ENCODE peak calls at places on chromosome X, in ten cellular contexts. V is mesothelial cell of epicardium; W is neural crest cell; Z is B cell; Q is CD4-positive, alpha-beta T cell; L is WTC11; M is WERI-Rb-1; X is MCF 10A; Y is AG04450; R is fibroblast of pulmonary artery. P is an unnamed sample.

GRCh38 chrX:117508021-117508420 is 608.6 kb downstream of the KLHL13 start:
- DNase-seq in V (no peak), W (no peak), Z (no peak), Q (no peak), L (no peak), M (no peak), X (no peak), Y (no peak), R (no peak), P (no peak)

GRCh38 chrX:150649096-150649870 is 43.9 kb upstream of the MTMR1 start:
- DNase-seq in V (no peak), W (no peak), Z (no peak), Q (no peak), L (no peak), M (no peak), X (no peak), Y (peak; percentile 4), R (peak; percentile 56), P (no peak)

GRCh38 chrX:1205681-1206611 is 6.5 kb downstream of the CRLF2 start:
- DNase-seq in V (no peak), W (peak; percentile 43), Z (no peak), Q (peak; percentile 6), L (no peak), M (no peak), X (peak; percentile 3), Y (no peak), R (peak; percentile 53), P (peak; percentile 28)

GRCh38 chrX:2781226-2781571 is 29.4 kb downstream of the XG start:
- DNase-seq in V (no peak), W (no peak), Z (no peak), Q (no peak), L (no peak), M (peak; percentile 61), X (no peak), Y (no peak), R (no peak), P (no peak)

GRCh38 chrX:1147641-1148515 is 64.6 kb downstream of the CRLF2 start:
- DNase-seq in V (no peak), W (no peak), Z (no peak), Q (no peak), L (no peak), M (no peak), X (no peak), Y (no peak), R (no peak), P (no peak)

GRCh38 chrX:132821974-132822633 is 136.3 kb downstream of the HS6ST2 start:
- DNase-seq in V (no peak), W (no peak), Z (no peak), Q (no peak), L (no peak), M (no peak), X (no peak), Y (no peak), R (no peak), P (no peak)

GRCh38 chrX:120559799-120560198 is 963 bp downstream of the CUL4B start:
- DNase-seq in V (no peak), W (no peak), Z (no peak), Q (no peak), L (no peak), M (no peak), X (peak; percentile 47), Y (no peak), R (no peak), P (no peak)

GRCh38 chrX:72095370-72095769 is 36.3 kb downstream of the RTL5 start:
- DNase-seq in V (no peak), W (no peak), Z (no peak), Q (no peak), L (no peak), M (no peak), X (no peak), Y (no peak), R (peak; percentile 3), P (no peak)

GRCh38 chrX:116204947-116205346 is 34.4 kb downstream of the AGTR2 start:
- DNase-seq in V (no peak), W (no peak), Z (no peak), Q (no peak), L (no peak), M (no peak), X (peak; percentile 52), Y (no peak), R (peak; percentile 41), P (no peak)

GRCh38 chrX:7926501-7926900 is 712 bp downstream of the PNPLA4 start:
- DNase-seq in V (no peak), W (no peak), Z (no peak), Q (no peak), L (no peak), M (no peak), X (peak; percentile 7), Y (no peak), R (peak; percentile 4), P (no peak)

GRCh38 chrX:141341341-141341740 is 99.0 kb upstream of the SPANXC start:
- DNase-seq in V (no peak), W (no peak), Z (no peak), Q (no peak), L (no peak), M (no peak), X (peak; percentile 61), Y (peak; percentile 27), R (peak; percentile 87), P (no peak)

GRCh38 chrX:140432328-140433025 is 72.4 kb downstream of the SOX3 start:
- DNase-seq in V (no peak), W (no peak), Z (no peak), Q (no peak), L (no peak), M (no peak), X (peak; percentile 86), Y (no peak), R (no peak), P (no peak)

GRCh38 chrX:105191878-105192277 is 28.6 kb downstream of the TEX13A start:
- DNase-seq in V (no peak), W (no peak), Z (no peak), Q (no peak), L (peak; percentile 35), M (peak; percentile 25), X (peak; percentile 50), Y (no peak), R (peak; percentile 10), P (peak; percentile 12)

GRCh38 chrX:120468479-120468824 is 644 bp downstream of the LAMP2 start:
- DNase-seq in V (no peak), W (no peak), Z (no peak), Q (no peak), L (no peak), M (no peak), X (no peak), Y (no peak), R (no peak), P (no peak)

GRCh38 chrX:154458954-154459829 is 1.1 kb downstream of the PLXNA3 start:
- DNase-seq in V (no peak), W (no peak), Z (peak; percentile 53), Q (peak; percentile 13), L (no peak), M (peak; percentile 49), X (peak; percentile 29), Y (no peak), R (no peak), P (no peak)

GRCh38 chrX:9482408-9482807 is 17.6 kb downstream of the TBL1X start:
- DNase-seq in V (no peak), W (no peak), Z (no peak), Q (no peak), L (no peak), M (no peak), X (no peak), Y (no peak), R (no peak), P (no peak)

GRCh38 chrX:7159132-7159861 is 11.3 kb upstream of the PUDP start:
- DNase-seq in V (no peak), W (no peak), Z (no peak), Q (no peak), L (no peak), M (no peak), X (peak; percentile 97), Y (no peak), R (peak; percentile 2), P (no peak)

GRCh38 chrX:106220177-106220576 is 52.1 kb downstream of the PWWP3B start:
- DNase-seq in V (no peak), W (no peak), Z (no peak), Q (no peak), L (no peak), M (no peak), X (peak; percentile 14), Y (no peak), R (peak; percentile 10), P (no peak)

GRCh38 chrX:85544609-85545008 is 165.1 kb upstream of the POF1B start:
- DNase-seq in V (no peak), W (no peak), Z (no peak), Q (no peak), L (no peak), M (no peak), X (peak; percentile 8), Y (no peak), R (peak; percentile 4), P (peak; percentile 9)
- TF ChIP-seq CTCF in V (peak; percentile 76), W (peak; percentile 74), Z (peak; percentile 67), Q (no peak), L (no peak), M (no peak), X (peak; percentile 38), Y (peak; percentile 33), R (peak; percentile 26), P (peak; percentile 23)

DNA sequence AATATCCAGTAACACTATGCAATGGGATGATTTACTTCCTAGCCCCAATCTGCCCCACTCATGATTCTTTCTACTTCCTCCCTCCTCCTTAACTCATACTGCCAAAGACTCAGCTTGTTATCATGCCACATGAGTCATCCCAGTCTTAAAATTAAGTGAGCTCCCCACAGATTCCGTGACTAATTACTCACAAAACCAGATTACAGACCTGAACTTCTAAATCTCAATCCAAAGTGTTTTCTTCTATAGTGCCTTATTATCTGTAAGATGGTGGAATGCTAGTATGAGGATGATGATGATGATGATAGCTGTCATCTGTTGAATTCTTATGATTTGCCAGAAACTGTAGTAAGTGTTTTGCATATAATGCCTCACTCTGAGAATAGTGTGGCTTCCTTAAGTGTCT is 27.7 kb upstream of the GPC3 start:
- DNase-seq in V (no peak), W (no peak), Z (no peak), Q (no peak), L (no peak), M (no peak), X (peak; percentile 30), Y (no peak), R (peak; percentile 35), P (no peak)
- TF ChIP-seq CTCF in V (no peak), W (no peak), Z (no peak), Q (no peak), L (no peak), M (no peak), X (no peak), Y (no peak), R (no peak), P (no peak)

GRCh38 chrX:39909996-39910395 is 187.8 kb downstream of the BCOR start:
- DNase-seq in V (no peak), W (no peak), Z (no peak), Q (no peak), L (no peak), M (no peak), X (no peak), Y (no peak), R (no peak), P (no peak)
- TF ChIP-seq CTCF in V (no peak), W (no peak), Z (no peak), Q (no peak), L (no peak), M (no peak), X (no peak), Y (no peak), R (no peak), P (no peak)

DNA sequence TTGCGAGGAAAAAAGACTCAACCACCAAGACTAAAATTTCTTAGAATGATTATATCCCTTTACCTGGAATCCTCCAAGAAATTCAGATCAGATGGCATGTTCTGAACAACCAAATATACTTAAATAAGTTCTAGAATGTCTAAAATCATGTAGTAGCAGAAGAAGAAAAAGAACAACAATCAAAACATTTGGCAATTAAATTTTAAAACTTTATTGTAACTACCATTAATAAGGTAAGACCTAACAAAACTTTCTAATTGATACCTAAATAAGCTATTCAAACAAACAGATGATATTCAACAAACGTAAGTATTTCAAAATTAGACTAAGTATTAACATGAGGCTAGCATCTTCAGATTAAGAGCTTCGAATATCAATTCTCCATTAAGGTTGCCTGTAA is 4.3 kb downstream of the THOC2 start:
- DNase-seq in V (no peak), W (no peak), Z (no peak), Q (no peak), L (no peak), M (no peak), X (no peak), Y (no peak), R (no peak), P (no peak)
- TF ChIP-seq CTCF in V (no peak), W (no peak), Z (no peak), Q (no peak), L (no peak), M (no peak), X (no peak), Y (no peak), R (no peak), P (no peak)